ENCODE peak calls at places on chromosomes 12 and 14, in seven cellular contexts. O is right lobe of liver; K is omental fat pad; V is PC-3; A is astrocyte of the spinal cord; Y is fibroblast of the aortic adventitia; F is CD8-positive, alpha-beta T cell. D is an unnamed sample.

GRCh38 chr12:11922361-11922760 is 148.4 kb upstream of the BCL2L14 start:
- DNase-seq in O (no peak), K (no peak), V (no peak), A (no peak), Y (no peak), F (no peak), D (no peak)

GRCh38 chr14:37988472-37988871 is 219.2 kb upstream of the SSTR1 start:
- DNase-seq in O (no peak), K (no peak), V (no peak), A (peak), Y (no peak), F (no peak), D (no peak)

GRCh38 chr12:99059824-99060526 is 414.9 kb downstream of the APAF1 start:
- DNase-seq in O (no peak), K (no peak), V (peak), A (no peak), Y (no peak), F (no peak), D (peak)

GRCh38 chr12:57006809-57007475 is 596 bp upstream of the ZBTB39 start:
- DNase-seq in O (no peak), K (no peak), V (no peak), A (no peak), Y (no peak), F (peak), D (no peak)

GRCh38 chr12:20268121-20268732 is 100.1 kb upstream of the PDE3A start:
- DNase-seq in O (no peak), K (no peak), V (peak), A (peak), Y (peak), F (no peak), D (peak)

GRCh38 chr12:54684636-54685630 is 36.8 kb upstream of the DCD start:
- DNase-seq in O (peak), K (no peak), V (no peak), A (no peak), Y (no peak), F (no peak), D (peak)

GRCh38 chr14:87066221-87066817 is 926.7 kb downstream of the GALC start:
- DNase-seq in O (no peak), K (no peak), V (peak), A (no peak), Y (peak), F (no peak), D (peak)

GRCh38 chr14:40058916-40059897 is 627.0 kb upstream of the FBXO33 start:
- DNase-seq in O (no peak), K (no peak), V (peak), A (no peak), Y (no peak), F (no peak), D (peak)

GRCh38 chr12:103542078-103542477 is 45.0 kb upstream of the STAB2 start:
- DNase-seq in O (no peak), K (no peak), V (no peak), A (no peak), Y (no peak), F (no peak), D (no peak)

GRCh38 chr12:103640410-103640809 is 53.3 kb downstream of the STAB2 start:
- DNase-seq in O (no peak), K (no peak), V (no peak), A (no peak), Y (no peak), F (no peak), D (no peak)

GRCh38 chr12:42730286-42730685 is 140.7 kb upstream of the PRICKLE1 start:
- DNase-seq in O (no peak), K (no peak), V (peak), A (peak), Y (no peak), F (no peak), D (peak)

GRCh38 chr14:23618415-23618988 is 17.7 kb upstream of the DHRS2 start:
- DNase-seq in O (no peak), K (no peak), V (no peak), A (no peak), Y (no peak), F (no peak), D (no peak)

GRCh38 chr12:27324452-27324999 is 8.1 kb upstream of the BMAL2 start:
- DNase-seq in O (no peak), K (no peak), V (no peak), A (peak), Y (peak), F (no peak), D (no peak)

GRCh38 chr14:71212683-71213107 is 305.4 kb downstream of the PCNX1 start:
- DNase-seq in O (no peak), K (no peak), V (no peak), A (no peak), Y (no peak), F (no peak), D (no peak)

GRCh38 chr14:93970967-93971634 is 5.3 kb downstream of the ASB2 start:
- DNase-seq in O (no peak), K (no peak), V (no peak), A (no peak), Y (no peak), F (peak), D (no peak)

GRCh38 chr12:78651755-78652154 is 212.8 kb upstream of the SYT1 start:
- DNase-seq in O (no peak), K (no peak), V (no peak), A (no peak), Y (no peak), F (no peak), D (no peak)

GRCh38 chr14:65478596-65478995 is 66.1 kb downstream of the FUT8 start:
- DNase-seq in O (no peak), K (no peak), V (peak), A (peak), Y (peak), F (no peak), D (peak)

GRCh38 chr12:131851741-131852550 is 23.8 kb downstream of the MMP17 start:
- DNase-seq in O (no peak), K (no peak), V (no peak), A (no peak), Y (no peak), F (no peak), D (no peak)

GRCh38 chr12:71763682-71764379 is 9.2 kb downstream of the RAB21 start:
- DNase-seq in O (no peak), K (no peak), V (no peak), A (peak), Y (peak), F (no peak), D (no peak)

GRCh38 chr14:91985008-91985407 is 37.5 kb upstream of the FBLN5 start:
- DNase-seq in O (no peak), K (no peak), V (peak), A (peak), Y (peak), F (no peak), D (no peak)

GRCh38 chr14:97299661-97300060 is 502.5 kb downstream of the VRK1 start:
- DNase-seq in O (no peak), K (no peak), V (no peak), A (no peak), Y (no peak), F (peak), D (peak)

DNA sequence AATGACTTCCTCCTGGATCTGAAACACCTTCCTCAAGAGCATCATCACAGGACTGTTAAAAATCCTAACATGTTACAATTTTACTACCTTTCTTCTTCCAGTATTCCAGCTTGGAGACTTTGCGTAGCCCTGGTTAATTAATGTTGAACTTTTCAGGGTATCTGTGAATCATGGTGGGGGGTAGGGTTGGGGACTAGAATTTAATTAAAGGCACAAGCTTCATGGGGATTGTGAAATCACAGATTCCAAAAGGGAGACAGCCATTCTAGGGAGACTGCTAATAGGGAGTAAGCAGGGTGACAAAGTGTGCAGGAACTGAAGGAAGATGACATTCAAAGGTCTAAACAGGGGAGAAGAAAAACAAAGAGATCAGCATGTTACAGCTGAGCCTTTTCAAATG is 581.9 kb downstream of the DIO2 start:
- DNase-seq in O (no peak), K (no peak), V (no peak), A (no peak), Y (no peak), F (no peak), D (no peak)
- TF ChIP-seq CTCF in O (no peak), K (no peak), V (no peak), A (no peak), Y (no peak), F (no peak), D (no peak)

DNA sequence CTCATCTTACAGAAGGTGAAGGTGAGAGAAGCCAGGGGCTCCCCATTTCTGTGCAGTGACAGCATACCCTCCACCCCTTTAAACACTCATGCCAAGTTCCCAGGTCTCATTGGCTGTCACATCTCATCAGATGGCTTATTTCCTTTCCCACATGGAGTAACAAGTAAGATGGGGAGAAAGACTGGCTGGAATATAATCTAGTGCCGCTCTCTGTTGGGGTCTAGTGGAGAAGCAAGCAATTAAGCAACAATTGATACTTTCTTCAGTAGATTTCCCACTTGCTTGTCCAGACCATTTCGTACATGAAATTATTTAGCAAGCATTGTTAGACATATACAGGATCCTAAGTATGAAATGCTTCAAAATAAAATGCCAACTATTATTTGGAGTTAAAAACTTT is 92.2 kb downstream of the SLC5A8 start:
- DNase-seq in O (no peak), K (no peak), V (no peak), A (no peak), Y (no peak), F (no peak), D (peak)
- TF ChIP-seq CTCF in O (no peak), K (no peak), V (no peak), A (no peak), Y (no peak), F (no peak), D (no peak)

DNA sequence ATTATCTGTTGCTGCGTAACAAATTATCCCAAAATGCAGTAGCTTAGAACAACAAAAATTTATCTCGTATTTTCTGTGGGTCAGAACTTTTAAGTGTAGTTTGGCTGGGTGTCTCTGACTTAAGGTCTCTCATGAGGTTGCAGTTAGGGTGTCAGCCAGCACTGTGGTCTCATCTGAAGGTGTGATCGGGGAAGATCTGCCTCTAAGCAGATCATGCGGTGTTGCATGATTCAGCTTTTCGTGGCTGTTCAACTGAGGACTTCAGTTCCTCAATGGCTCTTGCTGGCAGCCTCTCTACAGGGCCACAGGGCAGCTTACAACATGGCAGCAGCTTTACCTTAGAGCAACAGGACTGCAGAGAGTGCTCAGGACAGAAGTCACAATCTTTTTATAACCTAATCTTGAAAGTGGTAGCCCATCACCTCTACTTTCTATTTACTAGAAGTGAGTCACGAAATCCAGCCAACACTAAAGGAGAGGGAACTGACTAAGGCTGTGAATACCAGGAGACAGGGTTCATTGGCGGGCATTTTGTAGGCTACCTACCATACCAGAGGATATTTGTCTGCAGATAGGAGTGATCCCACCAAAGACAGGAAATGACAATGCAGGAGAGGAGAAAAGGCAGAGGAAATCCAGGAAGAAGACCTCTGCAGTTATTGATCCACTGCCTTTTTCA is 1.8 kb upstream of the TMPRSS12 start:
- DNase-seq in O (no peak), K (no peak), V (peak), A (no peak), Y (no peak), F (no peak), D (no peak)
- TF ChIP-seq CTCF in O (no peak), K (no peak), V (no peak), A (no peak), Y (no peak), F (no peak), D (no peak)

GRCh38 chr14:49621114-49621881 is 699 bp downstream of the MGAT2 start:
- DNase-seq in O (peak), K (no peak), V (peak), A (no peak), Y (peak), F (no peak), D (peak)
- TF ChIP-seq CTCF in O (no peak), K (no peak), V (no peak), A (no peak), Y (no peak), F (no peak), D (no peak)

DNA sequence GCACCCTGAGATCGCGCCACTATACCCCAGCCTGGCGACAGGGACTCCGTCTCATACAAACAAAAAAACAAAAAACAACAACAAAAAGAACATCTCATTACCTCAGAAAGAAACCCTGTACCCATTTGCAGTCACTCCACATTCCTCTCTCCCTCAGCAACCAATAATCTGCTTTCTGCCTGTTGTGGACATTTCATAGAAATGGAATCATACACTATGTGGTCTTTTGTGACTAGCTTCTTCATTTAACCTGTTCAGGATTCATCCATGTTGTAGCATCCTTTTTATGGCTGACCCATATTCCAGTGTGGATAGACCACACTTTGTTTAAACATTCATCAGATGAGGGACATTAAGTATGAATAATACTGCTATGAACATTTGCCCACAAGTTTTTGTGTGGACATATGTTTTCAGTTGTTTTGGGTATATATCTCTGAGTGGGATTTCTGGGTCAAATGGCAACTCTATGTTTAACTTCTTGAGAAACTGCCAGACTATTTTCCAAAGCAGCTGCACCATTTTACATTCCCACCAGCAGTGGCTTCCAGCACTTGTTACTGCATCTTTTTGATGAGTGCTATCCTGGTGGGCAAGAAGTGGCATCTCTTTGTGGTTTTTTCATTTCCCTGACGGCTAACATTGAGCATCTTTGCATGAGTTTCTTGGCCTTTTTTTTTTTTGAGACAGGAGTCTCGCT is 5.9 kb upstream of the RCOR1 start:
- DNase-seq in O (no peak), K (no peak), V (no peak), A (no peak), Y (peak), F (no peak), D (no peak)
- TF ChIP-seq CTCF in O (no peak), K (no peak), V (no peak), A (no peak), Y (no peak), F (no peak), D (no peak)

D was measured in MCF 10A.